ENCODE peak calls at places on chromosomes 13 and 19, in seven cellular contexts. A, J, D, W, X, Y and B are unnamed samples.

GRCh38 chr19:56015756-56016155 is 29.2 kb downstream of the NLRP5 start:
- DNase-seq in A (no peak), J (peak), D (no peak), W (no peak), X (no peak), Y (peak), B (peak)

GRCh38 chr13:80469841-80470378 is 129.0 kb upstream of the SPRY2 start:
- DNase-seq in A (no peak), J (no peak), D (no peak), W (no peak), X (no peak), Y (no peak), B (no peak)

GRCh38 chr13:40251343-40252032 is 415.0 kb downstream of the FOXO1 start:
- DNase-seq in A (no peak), J (no peak), D (no peak), W (no peak), X (no peak), Y (no peak), B (peak)

GRCh38 chr13:44437356-44438233 is 64.0 kb downstream of the SERP2 start:
- DNase-seq in A (no peak), J (peak), D (no peak), W (no peak), X (no peak), Y (peak), B (peak)

GRCh38 chr13:94550030-94550738 is 45.8 kb downstream of the TGDS start:
- DNase-seq in A (no peak), J (peak), D (peak), W (no peak), X (no peak), Y (peak), B (no peak)

GRCh38 chr19:57075125-57075524 is 44.7 kb upstream of the USP29 start:
- DNase-seq in A (no peak), J (no peak), D (no peak), W (no peak), X (no peak), Y (no peak), B (no peak)

GRCh38 chr19:13926715-13927114 is 11.5 kb downstream of the PODNL1 start:
- DNase-seq in A (no peak), J (no peak), D (no peak), W (no peak), X (no peak), Y (no peak), B (no peak)

GRCh38 chr13:70874646-70875045 is 766.4 kb upstream of the KLHL1 start:
- DNase-seq in A (no peak), J (no peak), D (no peak), W (no peak), X (no peak), Y (no peak), B (no peak)

GRCh38 chr13:66222926-66223325 is 1007.2 kb downstream of the PCDH9 start:
- DNase-seq in A (no peak), J (no peak), D (no peak), W (no peak), X (no peak), Y (no peak), B (no peak)

GRCh38 chr13:40271931-40272775 is 394.3 kb downstream of the FOXO1 start:
- DNase-seq in A (no peak), J (no peak), D (no peak), W (no peak), X (no peak), Y (no peak), B (peak)

GRCh38 chr19:44552324-44552723 is 22.8 kb upstream of the CEACAM20 start:
- DNase-seq in A (peak), J (peak), D (no peak), W (peak), X (peak), Y (peak), B (peak)

GRCh38 chr19:42092350-42092749 is 16.4 kb downstream of the ZNF574 start:
- DNase-seq in A (no peak), J (peak), D (no peak), W (peak), X (no peak), Y (no peak), B (no peak)

GRCh38 chr13:104296301-104296700 is 1230.1 kb upstream of the SLC10A2 start:
- DNase-seq in A (no peak), J (no peak), D (no peak), W (no peak), X (no peak), Y (no peak), B (no peak)

GRCh38 chr19:46015080-46015960 is 7.5 kb downstream of the PGLYRP1 start:
- DNase-seq in A (no peak), J (no peak), D (no peak), W (peak), X (peak), Y (no peak), B (peak)

GRCh38 chr19:50607874-50608785 is 31.6 kb downstream of the SYT3 start:
- DNase-seq in A (peak), J (peak), D (peak), W (peak), X (peak), Y (peak), B (no peak)

GRCh38 chr13:39773833-39774232 is 118.4 kb downstream of the COG6 start:
- DNase-seq in A (no peak), J (no peak), D (no peak), W (no peak), X (no peak), Y (no peak), B (no peak)

GRCh38 chr19:55383279-55383788 is 758 bp downstream of the TMEM238 start:
- DNase-seq in A (no peak), J (no peak), D (no peak), W (no peak), X (no peak), Y (no peak), B (no peak)

GRCh38 chr13:97028441-97029299 is 34.4 kb upstream of the OXGR1 start:
- DNase-seq in A (peak), J (peak), D (no peak), W (peak), X (no peak), Y (peak), B (no peak)

GRCh38 chr19:2653717-2654584 is 48.5 kb downstream of the GNG7 start:
- DNase-seq in A (no peak), J (no peak), D (no peak), W (peak), X (no peak), Y (no peak), B (no peak)

GRCh38 chr13:110133425-110134235 is 173.3 kb downstream of the COL4A1 start:
- DNase-seq in A (no peak), J (no peak), D (no peak), W (no peak), X (no peak), Y (no peak), B (no peak)

GRCh38 chr13:107650081-107650701 is 565.1 kb downstream of the LIG4 start:
- DNase-seq in A (peak), J (peak), D (no peak), W (peak), X (peak), Y (peak), B (no peak)

GRCh38 chr13:44206429-44206828 is 167.2 kb upstream of the SERP2 start:
- DNase-seq in A (no peak), J (no peak), D (no peak), W (no peak), X (no peak), Y (no peak), B (no peak)

GRCh38 chr13:105202384-105202783 is 1333.1 kb downstream of the EFNB2 start:
- DNase-seq in A (peak), J (no peak), D (no peak), W (peak), X (no peak), Y (no peak), B (peak)

GRCh38 chr13:30776661-30777060 is 41.3 kb downstream of the ALOX5AP start:
- DNase-seq in A (no peak), J (no peak), D (no peak), W (no peak), X (no peak), Y (no peak), B (no peak)

GRCh38 chr13:30785146-30785845 is 50.0 kb downstream of the ALOX5AP start:
- DNase-seq in A (no peak), J (no peak), D (no peak), W (no peak), X (no peak), Y (no peak), B (no peak)

GRCh38 chr13:30779608-30780007 is 44.3 kb downstream of the ALOX5AP start:
- DNase-seq in A (no peak), J (no peak), D (no peak), W (no peak), X (no peak), Y (no peak), B (no peak)

GRCh38 chr13:30780338-30780981 is 45.1 kb downstream of the ALOX5AP start:
- DNase-seq in A (no peak), J (no peak), D (no peak), W (no peak), X (no peak), Y (no peak), B (no peak)
- TF ChIP-seq JUND in A (no peak), J (no peak), D (no peak), W (no peak), X (no peak), Y (no peak), B (no peak)

GRCh38 chr13:99993660-99994455 is 12.3 kb downstream of the ZIC2 start:
- DNase-seq in A (no peak), J (no peak), D (no peak), W (no peak), X (no peak), Y (no peak), B (no peak)

GRCh38 chr13:99996177-99996705 is 14.7 kb downstream of the ZIC2 start:
- DNase-seq in A (no peak), J (no peak), D (no peak), W (no peak), X (no peak), Y (no peak), B (no peak)

GRCh38 chr13:99997702-99998219 is 16.2 kb downstream of the ZIC2 start:
- DNase-seq in A (no peak), J (no peak), D (no peak), W (no peak), X (no peak), Y (no peak), B (no peak)

GRCh38 chr13:99995104-99995502 is 13.5 kb downstream of the ZIC2 start:
- DNase-seq in A (no peak), J (no peak), D (no peak), W (no peak), X (no peak), Y (no peak), B (no peak)

GRCh38 chr13:99995503-99996176 is 14.1 kb downstream of the ZIC2 start:
- DNase-seq in A (no peak), J (no peak), D (no peak), W (no peak), X (no peak), Y (no peak), B (no peak)
- TF ChIP-seq JUND in A (no peak), J (no peak), D (no peak), W (no peak), X (no peak), Y (no peak), B (no peak)

GRCh38 chr13:87538366-87539052 is 132.7 kb upstream of the SLITRK5 start:
- DNase-seq in A (no peak), J (no peak), D (no peak), W (no peak), X (no peak), Y (no peak), B (no peak)

GRCh38 chr13:87536899-87537298 is 134.3 kb upstream of the SLITRK5 start:
- DNase-seq in A (no peak), J (no peak), D (no peak), W (no peak), X (no peak), Y (no peak), B (no peak)

GRCh38 chr13:87537946-87538345 is 133.2 kb upstream of the SLITRK5 start:
- DNase-seq in A (no peak), J (no peak), D (no peak), W (no peak), X (no peak), Y (no peak), B (no peak)

GRCh38 chr13:87535911-87536310 is 135.3 kb upstream of the SLITRK5 start:
- DNase-seq in A (no peak), J (no peak), D (no peak), W (no peak), X (no peak), Y (no peak), B (no peak)

DNA sequence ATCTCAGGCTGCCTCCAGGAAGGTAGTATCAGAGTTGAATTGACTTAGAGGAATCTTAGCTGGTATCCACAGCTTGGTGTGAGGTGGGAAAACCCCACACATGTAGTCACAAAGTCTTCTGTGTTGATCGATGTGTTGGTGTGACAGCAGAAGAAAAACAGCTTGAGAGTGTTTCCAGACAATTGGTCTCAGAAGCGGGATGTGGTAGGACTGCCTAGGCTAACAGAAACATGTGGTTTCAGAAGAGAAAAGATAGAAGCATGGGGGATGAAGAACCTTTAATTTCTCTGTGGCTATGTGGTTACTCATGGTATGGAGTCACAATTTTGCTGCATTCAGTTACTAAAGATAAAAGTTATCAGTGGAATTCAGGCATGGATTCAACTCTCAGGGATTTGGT is 134.7 kb upstream of the SLITRK5 start:
- DNase-seq in A (no peak), J (no peak), D (no peak), W (no peak), X (no peak), Y (no peak), B (no peak)
- TF ChIP-seq JUND in A (no peak), J (no peak), D (no peak), W (no peak), X (no peak), Y (no peak), B (no peak)

GRCh38 chr19:489418-490196 is 6.7 kb upstream of the MADCAM1 start:
- DNase-seq in A (no peak), J (no peak), D (no peak), W (peak), X (no peak), Y (peak), B (no peak)
- TF ChIP-seq JUND in A (no peak), J (no peak), D (no peak), W (no peak), X (no peak), Y (peak), B (no peak)

GRCh38 chr19:9178901-9179300 is at the start of gene OR7D2:
- DNase-seq in A (no peak), J (no peak), D (no peak), W (no peak), X (no peak), Y (no peak), B (no peak)

GRCh38 chr19:9187191-9187590 is 8.4 kb downstream of the OR7D2 start:
- DNase-seq in A (no peak), J (no peak), D (no peak), W (no peak), X (no peak), Y (no peak), B (no peak)

DNA sequence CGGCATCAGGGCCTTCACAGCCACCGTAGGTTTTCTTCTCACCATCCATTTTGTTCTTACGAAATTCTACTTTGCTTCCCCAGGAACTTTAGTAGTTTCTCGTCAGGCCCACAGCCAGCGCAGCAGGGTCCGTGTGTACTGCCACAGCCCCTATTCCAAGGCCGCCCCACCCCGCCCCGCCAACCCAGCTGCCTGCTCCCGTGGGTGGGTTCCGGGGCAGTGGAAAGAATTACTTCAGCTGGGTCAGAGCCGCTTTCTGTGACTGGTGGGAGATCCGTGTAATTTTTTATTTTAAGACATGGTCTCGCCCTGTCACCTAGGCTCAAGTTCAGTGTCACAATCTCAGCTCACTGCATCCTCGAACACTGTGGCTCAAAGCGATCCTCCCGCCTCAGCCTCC is 4.2 kb downstream of the OR7D2 start:
- DNase-seq in A (no peak), J (no peak), D (no peak), W (no peak), X (no peak), Y (no peak), B (no peak)
- TF ChIP-seq JUND in A (no peak), J (no peak), D (no peak), W (no peak), X (no peak), Y (no peak), B (no peak)

GRCh38 chr19:29191005-29191404 is 21.9 kb downstream of the UQCRFS1 start:
- DNase-seq in A (no peak), J (no peak), D (no peak), W (no peak), X (no peak), Y (no peak), B (no peak)
- TF ChIP-seq JUND in A (no peak), J (no peak), D (no peak), W (no peak), X (no peak), Y (no peak), B (no peak)

DNA sequence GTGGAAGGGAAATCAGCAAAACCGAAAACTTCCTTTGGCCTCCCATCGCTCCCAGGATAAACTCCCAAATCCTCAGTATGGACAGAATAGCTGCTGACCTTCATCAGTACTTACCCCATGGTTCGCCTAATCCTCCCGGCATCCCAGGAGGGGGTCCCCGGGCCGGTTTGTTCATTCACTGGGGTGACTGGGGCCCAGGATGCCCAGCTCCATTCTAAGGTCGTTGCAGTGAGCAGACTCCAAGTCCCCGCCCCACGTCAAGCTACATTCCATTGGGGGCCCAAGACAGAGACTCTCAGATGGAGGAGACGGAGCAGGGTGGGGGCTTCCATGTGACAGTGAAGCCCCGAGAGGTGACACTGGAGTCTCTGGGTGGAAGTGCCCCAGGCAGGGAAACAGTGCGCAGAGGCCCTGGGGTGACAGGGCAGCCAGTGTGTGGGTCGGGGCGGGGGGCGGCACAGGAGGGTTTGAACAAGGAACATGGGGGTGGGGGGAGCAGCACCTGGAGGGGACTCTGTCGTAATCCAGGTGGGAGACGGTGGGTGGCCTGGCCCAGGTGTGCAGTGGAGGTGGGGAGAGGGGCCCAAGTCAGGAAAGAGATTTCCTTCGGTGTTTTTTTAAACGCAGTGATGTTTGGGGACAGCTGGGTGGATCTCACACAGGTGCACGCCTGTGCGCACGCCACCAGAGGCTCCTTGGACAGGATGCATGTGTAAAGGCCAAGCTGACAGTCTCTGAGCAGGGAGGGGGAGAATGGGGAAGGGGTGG is 5.1 kb downstream of the SSBP4 start:
- DNase-seq in A (no peak), J (no peak), D (no peak), W (no peak), X (no peak), Y (no peak), B (no peak)
- TF ChIP-seq JUND in A (no peak), J (no peak), D (no peak), W (no peak), X (no peak), Y (no peak), B (no peak)